ENCODE peak calls at places on chromosomes 13 and 19, in five cellular contexts. Q, K, T, C and G are unnamed samples.

GRCh38 chr13:84917252-84917878 is 881.9 kb downstream of the SLITRK6 start:
- DNase-seq in K (no peak), Q (no peak), T (no peak), C (no peak), G (no peak)

GRCh38 chr13:43865892-43866291 is 13.6 kb downstream of the CCDC122 start:
- DNase-seq in K (no peak), T (no peak), Q (no peak), C (no peak), G (no peak)

GRCh38 chr19:38134538-38135149 is 89.4 kb downstream of the DPF1 start:
- DNase-seq in T (peak; percentile 83), Q (no peak), K (no peak), C (no peak), G (peak; percentile 40)

GRCh38 chr13:69857188-69857821 is 250.3 kb upstream of the ATXN8OS start:
- DNase-seq in T (no peak), K (no peak), C (no peak), Q (no peak), G (no peak)

GRCh38 chr13:50457430-50458393 is 385.8 kb downstream of the DLEU7 start:
- DNase-seq in T (no peak), K (no peak), C (no peak), Q (no peak), G (no peak)

GRCh38 chr19:46404039-46404883 is 9.1 kb downstream of the CCDC8 start:
- DNase-seq in K (peak; percentile 59), Q (peak; percentile 48), T (peak; percentile 90), C (no peak), G (peak; percentile 82)

GRCh38 chr19:41616785-41617621 is 9.9 kb downstream of the CEACAM4 start:
- DNase-seq in C (no peak), K (no peak), T (peak; percentile 85), Q (no peak), G (no peak)

GRCh38 chr13:108176685-108177274 is 38.6 kb downstream of the LIG4 start:
- DNase-seq in K (no peak), Q (no peak), C (no peak), T (peak; percentile 85), G (peak; percentile 37)

GRCh38 chr19:31282346-31282745 is 66.9 kb downstream of the TSHZ3 start:
- DNase-seq in C (no peak), K (no peak), Q (no peak), T (no peak), G (no peak)

GRCh38 chr13:73870970-73871935 is 263.0 kb downstream of the KLF12 start:
- DNase-seq in K (no peak), T (peak; percentile 64), Q (peak; percentile 53), C (no peak), G (no peak)

GRCh38 chr19:44718441-44719261 is 19.7 kb downstream of the CEACAM16 start:
- DNase-seq in C (no peak), T (peak; percentile 91), Q (peak; percentile 87), K (peak; percentile 78), G (peak; percentile 90)
- H3K4me1 ChIP-seq in C (peaks cover 22% of the 10 kb centered on the region), T (peaks cover 5% of the 10 kb centered on the region), Q (peaks cover 49% of the 10 kb centered on the region), K (peaks cover 6% of the 10 kb centered on the region), G (peaks cover 7% of the 10 kb centered on the region)

GRCh38 chr19:15253513-15253912 is 21.3 kb upstream of the EPHX3 start:
- DNase-seq in T (no peak), Q (no peak), K (peak; percentile 37), C (no peak), G (no peak)

GRCh38 chr19:15251749-15252397 is 19.6 kb upstream of the EPHX3 start:
- DNase-seq in K (peak; percentile 93), C (no peak), T (peak; percentile 93), Q (peak; percentile 86), G (peak; percentile 56)

GRCh38 chr19:15254547-15254946 is 22.3 kb upstream of the EPHX3 start:
- DNase-seq in K (no peak), T (no peak), Q (no peak), C (no peak), G (no peak)

GRCh38 chr19:15252398-15253018 is 20.3 kb upstream of the EPHX3 start:
- DNase-seq in T (peak; percentile 75), C (no peak), Q (no peak), K (no peak), G (no peak)

GRCh38 chr19:15253076-15253475 is 20.8 kb upstream of the EPHX3 start:
- DNase-seq in T (no peak), Q (no peak), C (no peak), K (no peak), G (no peak)
- H3K4me1 ChIP-seq in T (no peaks in the 10 kb centered on the region), Q (peaks cover 60% of the 10 kb centered on the region), C (peaks cover 58% of the 10 kb centered on the region), K (peaks cover 31% of the 10 kb centered on the region), G (peaks cover 9% of the 10 kb centered on the region)

DNA sequence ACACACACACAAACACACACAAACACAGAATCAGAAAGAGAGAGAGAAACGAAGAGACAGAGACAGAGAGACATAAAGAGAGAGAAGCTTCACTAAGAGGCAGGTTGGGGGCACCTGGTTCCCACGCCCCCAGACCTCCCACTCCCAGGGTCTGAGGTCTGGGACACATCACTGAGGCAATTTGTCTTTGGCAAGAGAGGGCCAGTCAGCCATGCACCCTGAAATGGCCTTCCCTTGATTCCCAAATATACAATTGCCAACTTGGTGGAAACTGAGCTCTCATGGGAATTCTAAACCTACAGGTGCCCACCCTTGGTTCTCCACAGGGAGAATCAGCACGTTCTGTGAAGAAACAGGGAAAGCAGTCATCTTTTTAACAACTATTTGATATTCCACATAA is 79.5 kb downstream of the COL4A1 start:
- DNase-seq in C (no peak), T (no peak), K (no peak), Q (no peak), G (no peak)
- H3K4me1 ChIP-seq in C (peaks cover 28% of the 10 kb centered on the region), T (peaks cover 10% of the 10 kb centered on the region), K (no peaks in the 10 kb centered on the region), Q (peaks cover 78% of the 10 kb centered on the region), G (no peaks in the 10 kb centered on the region)

GRCh38 chr13:37968555-37968954 is 99.0 kb upstream of the TRPC4 start:
- DNase-seq in Q (no peak), K (no peak), T (no peak), C (no peak), G (no peak)
- H3K4me1 ChIP-seq in Q (no peaks in the 10 kb centered on the region), K (no peaks in the 10 kb centered on the region), T (peaks cover 3% of the 10 kb centered on the region), C (no peaks in the 10 kb centered on the region), G (no peaks in the 10 kb centered on the region)

GRCh38 chr19:50419580-50420035 is 870 bp downstream of the SPIB start:
- DNase-seq in T (peak; percentile 72), K (no peak), C (no peak), Q (no peak), G (no peak)

GRCh38 chr19:50419022-50419579 is 363 bp downstream of the SPIB start:
- DNase-seq in K (no peak), T (no peak), Q (no peak), C (no peak), G (no peak)

GRCh38 chr19:50417850-50418185 is 920 bp upstream of the SPIB start:
- DNase-seq in K (no peak), C (no peak), Q (no peak), T (no peak), G (no peak)

GRCh38 chr19:50417138-50417849 is 1.4 kb upstream of the SPIB start:
- DNase-seq in K (no peak), Q (no peak), C (no peak), T (no peak), G (peak; percentile 68)

DNA sequence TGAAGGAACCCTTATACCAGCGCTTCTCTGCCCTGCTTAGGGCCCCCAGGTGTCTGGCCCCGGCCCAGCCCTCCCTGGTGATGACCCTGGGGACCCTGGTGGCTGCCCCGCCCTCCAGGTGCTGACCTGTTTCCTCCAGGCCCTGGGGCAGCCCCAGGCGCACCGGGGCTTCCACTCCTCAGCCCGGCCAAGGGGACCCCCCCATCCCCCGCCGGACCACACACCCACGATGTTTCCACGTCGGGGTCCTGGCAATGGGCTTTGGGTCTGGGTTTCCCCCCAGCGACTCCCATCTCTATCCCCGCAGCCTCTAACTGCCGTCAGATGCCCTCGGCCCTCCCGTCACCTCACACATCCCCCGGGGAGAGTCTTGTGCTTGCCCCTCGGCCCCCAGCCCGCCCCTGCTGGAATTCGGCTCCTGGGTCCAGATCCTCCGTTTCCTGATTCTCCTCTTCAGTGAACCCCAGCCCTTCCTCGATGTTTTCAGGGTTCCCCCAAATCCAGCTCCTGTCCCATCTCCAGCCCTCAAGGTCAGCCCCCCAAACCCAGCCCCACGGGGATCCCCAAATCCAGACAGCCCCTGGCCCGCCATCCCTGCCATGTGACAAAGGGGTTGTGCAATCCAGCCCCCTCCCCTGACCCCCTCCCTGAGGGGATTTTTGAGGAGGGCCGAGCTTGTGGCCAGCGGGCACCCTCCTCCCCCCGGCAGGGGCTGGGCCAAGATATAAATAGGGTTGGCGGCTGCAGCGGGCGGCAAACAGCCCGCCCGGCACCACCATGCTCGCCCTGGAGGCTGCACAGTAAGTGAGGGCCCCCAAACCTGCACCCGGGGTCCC is at the start of gene SPIB:
- DNase-seq in T (no peak), Q (no peak), C (no peak), K (no peak), G (no peak)
- H3K4me1 ChIP-seq in T (no peaks in the 10 kb centered on the region), Q (no peaks in the 10 kb centered on the region), C (peaks cover 6% of the 10 kb centered on the region), K (no peaks in the 10 kb centered on the region), G (peaks cover 5% of the 10 kb centered on the region)

GRCh38 chr13:44906758-44907157 is 82.5 kb downstream of the NUFIP1 start:
- DNase-seq in T (no peak), Q (no peak), K (peak; percentile 62), C (no peak), G (no peak)

GRCh38 chr13:44908266-44908665 is 81.0 kb downstream of the NUFIP1 start:
- DNase-seq in Q (no peak), T (no peak), K (no peak), C (no peak), G (no peak)

GRCh38 chr13:44904982-44905381 is 84.3 kb downstream of the NUFIP1 start:
- DNase-seq in C (no peak), T (no peak), Q (no peak), K (peak; percentile 73), G (peak; percentile 39)

GRCh38 chr13:44908712-44909111 is 80.6 kb downstream of the NUFIP1 start:
- DNase-seq in T (no peak), C (no peak), Q (no peak), K (no peak), G (no peak)

GRCh38 chr13:44906230-44906629 is 83.0 kb downstream of the NUFIP1 start:
- DNase-seq in T (no peak), K (no peak), Q (no peak), C (no peak), G (no peak)
- H3K4me1 ChIP-seq in T (no peaks in the 10 kb centered on the region), K (peaks cover 12% of the 10 kb centered on the region), Q (peaks cover 36% of the 10 kb centered on the region), C (peaks cover 43% of the 10 kb centered on the region), G (no peaks in the 10 kb centered on the region)

GRCh38 chr13:106099765-106100164 is 435.7 kb downstream of the EFNB2 start:
- DNase-seq in C (no peak), T (no peak), Q (no peak), K (no peak), G (peak; percentile 52)

GRCh38 chr13:106102776-106103175 is 432.7 kb downstream of the EFNB2 start:
- DNase-seq in C (no peak), K (no peak), T (no peak), Q (no peak), G (no peak)

GRCh38 chr13:106101201-106101600 is 434.3 kb downstream of the EFNB2 start:
- DNase-seq in T (no peak), K (no peak), Q (no peak), C (no peak), G (no peak)

GRCh38 chr13:106098778-106099177 is 436.7 kb downstream of the EFNB2 start:
- DNase-seq in K (no peak), Q (no peak), C (no peak), T (no peak), G (no peak)

GRCh38 chr13:106100261-106100919 is 435.1 kb downstream of the EFNB2 start:
- DNase-seq in Q (peak; percentile 15), K (no peak), C (no peak), T (peak; percentile 93), G (peak; percentile 91)
- H3K4me1 ChIP-seq in Q (no peaks in the 10 kb centered on the region), K (no peaks in the 10 kb centered on the region), C (peaks cover 6% of the 10 kb centered on the region), T (peaks cover 20% of the 10 kb centered on the region), G (peaks cover 17% of the 10 kb centered on the region)